ENCODE peak calls at places on chromosomes 5 and 9, in seven cellular contexts. One of them, this sample, is unnamed.

GRCh38 chr9:11159318-11159862 is 546.6 kb upstream of the PTPRD start:
- DNase-seq in brain microvascular endothelial cell: no peak
- DNase-seq in effector memory CD8-positive, alpha-beta T cell: no peak
- DNase-seq in LoVo: no peak
- DNase-seq in Right ventricle myocardium superior: no peak
- DNase-seq in M059J: no peak
- DNase-seq in heart right ventricle: no peak
- DNase-seq in this sample: no peak

GRCh38 chr9:561430-561829 is 280.1 kb upstream of the DMRT1 start:
- DNase-seq in brain microvascular endothelial cell: no peak
- DNase-seq in effector memory CD8-positive, alpha-beta T cell: no peak
- DNase-seq in LoVo: no peak
- DNase-seq in Right ventricle myocardium superior: no peak
- DNase-seq in M059J: peak
- DNase-seq in heart right ventricle: no peak
- DNase-seq in this sample: no peak

GRCh38 chr5:59416441-59416840 is 477.1 kb downstream of the PDE4D start:
- DNase-seq in brain microvascular endothelial cell: no peak
- DNase-seq in effector memory CD8-positive, alpha-beta T cell: no peak
- DNase-seq in LoVo: peak
- DNase-seq in Right ventricle myocardium superior: no peak
- DNase-seq in M059J: peak
- DNase-seq in heart right ventricle: no peak
- DNase-seq in this sample: no peak

GRCh38 chr5:158026248-158027031 is 167.5 kb upstream of the CLINT1 start:
- DNase-seq in brain microvascular endothelial cell: no peak
- DNase-seq in effector memory CD8-positive, alpha-beta T cell: no peak
- DNase-seq in LoVo: no peak
- DNase-seq in Right ventricle myocardium superior: no peak
- DNase-seq in M059J: no peak
- DNase-seq in heart right ventricle: no peak
- DNase-seq in this sample: no peak

GRCh38 chr5:109452661-109453060 is 42.9 kb upstream of the PJA2 start:
- DNase-seq in brain microvascular endothelial cell: no peak
- DNase-seq in effector memory CD8-positive, alpha-beta T cell: no peak
- DNase-seq in LoVo: no peak
- DNase-seq in Right ventricle myocardium superior: no peak
- DNase-seq in M059J: no peak
- DNase-seq in heart right ventricle: no peak
- DNase-seq in this sample: no peak

GRCh38 chr5:178320281-178320855 is 87.8 kb upstream of the PHYKPL start:
- DNase-seq in brain microvascular endothelial cell: no peak
- DNase-seq in effector memory CD8-positive, alpha-beta T cell: no peak
- DNase-seq in LoVo: no peak
- DNase-seq in Right ventricle myocardium superior: peak
- DNase-seq in M059J: no peak
- DNase-seq in heart right ventricle: no peak
- DNase-seq in this sample: no peak

GRCh38 chr9:69299316-69299715 is 25.7 kb upstream of the ENTREP1 start:
- DNase-seq in brain microvascular endothelial cell: no peak
- DNase-seq in effector memory CD8-positive, alpha-beta T cell: no peak
- DNase-seq in LoVo: no peak
- DNase-seq in Right ventricle myocardium superior: no peak
- DNase-seq in M059J: no peak
- DNase-seq in heart right ventricle: no peak
- DNase-seq in this sample: no peak

GRCh38 chr5:171681667-171682066 is 104.0 kb upstream of the SMIM23 start:
- DNase-seq in brain microvascular endothelial cell: peak
- DNase-seq in effector memory CD8-positive, alpha-beta T cell: no peak
- DNase-seq in LoVo: no peak
- DNase-seq in Right ventricle myocardium superior: no peak
- DNase-seq in M059J: peak
- DNase-seq in heart right ventricle: no peak
- DNase-seq in this sample: no peak

GRCh38 chr5:14277407-14278320 is 134.5 kb downstream of the TRIO start:
- DNase-seq in brain microvascular endothelial cell: no peak
- DNase-seq in effector memory CD8-positive, alpha-beta T cell: no peak
- DNase-seq in LoVo: no peak
- DNase-seq in Right ventricle myocardium superior: no peak
- DNase-seq in M059J: no peak
- DNase-seq in heart right ventricle: no peak
- DNase-seq in this sample: no peak

GRCh38 chr9:121316378-121316777 is 48.4 kb downstream of the GSN start:
- DNase-seq in brain microvascular endothelial cell: no peak
- DNase-seq in effector memory CD8-positive, alpha-beta T cell: no peak
- DNase-seq in LoVo: no peak
- DNase-seq in Right ventricle myocardium superior: peak
- DNase-seq in M059J: no peak
- DNase-seq in heart right ventricle: no peak
- DNase-seq in this sample: no peak

GRCh38 chr9:21555911-21556310 is 73.8 kb upstream of the IFNE start:
- DNase-seq in brain microvascular endothelial cell: no peak
- DNase-seq in effector memory CD8-positive, alpha-beta T cell: no peak
- DNase-seq in LoVo: no peak
- DNase-seq in Right ventricle myocardium superior: no peak
- DNase-seq in M059J: peak
- DNase-seq in heart right ventricle: no peak
- DNase-seq in this sample: no peak

GRCh38 chr5:83066548-83067110 is 10.6 kb downstream of the TMEM167A start:
- DNase-seq in brain microvascular endothelial cell: no peak
- DNase-seq in effector memory CD8-positive, alpha-beta T cell: no peak
- DNase-seq in LoVo: no peak
- DNase-seq in Right ventricle myocardium superior: no peak
- DNase-seq in M059J: no peak
- DNase-seq in heart right ventricle: no peak
- DNase-seq in this sample: no peak

GRCh38 chr5:131384616-131385214 is 120.9 kb downstream of the CDC42SE2 start:
- DNase-seq in brain microvascular endothelial cell: no peak
- DNase-seq in effector memory CD8-positive, alpha-beta T cell: no peak
- DNase-seq in LoVo: no peak
- DNase-seq in Right ventricle myocardium superior: no peak
- DNase-seq in M059J: no peak
- DNase-seq in heart right ventricle: no peak
- DNase-seq in this sample: no peak

GRCh38 chr5:102823441-102823874 is 68.4 kb downstream of the PAM start:
- DNase-seq in brain microvascular endothelial cell: no peak
- DNase-seq in effector memory CD8-positive, alpha-beta T cell: no peak
- DNase-seq in LoVo: no peak
- DNase-seq in Right ventricle myocardium superior: no peak
- DNase-seq in M059J: peak
- DNase-seq in heart right ventricle: no peak
- DNase-seq in this sample: no peak

GRCh38 chr5:56412601-56413379 is 179.7 kb upstream of the ANKRD55 start:
- DNase-seq in brain microvascular endothelial cell: no peak
- DNase-seq in effector memory CD8-positive, alpha-beta T cell: no peak
- DNase-seq in LoVo: no peak
- DNase-seq in Right ventricle myocardium superior: peak
- DNase-seq in M059J: no peak
- DNase-seq in heart right ventricle: peak
- DNase-seq in this sample: peak

GRCh38 chr5:14231156-14231555 is 88.0 kb downstream of the TRIO start:
- DNase-seq in brain microvascular endothelial cell: no peak
- DNase-seq in effector memory CD8-positive, alpha-beta T cell: no peak
- DNase-seq in LoVo: no peak
- DNase-seq in Right ventricle myocardium superior: no peak
- DNase-seq in M059J: no peak
- DNase-seq in heart right ventricle: no peak
- DNase-seq in this sample: no peak

This sample was measured in left cardiac atrium.